ENCODE peak calls at places on chromosomes 6 and 20, in seven cellular contexts. One of them, this sample, is unnamed.

GRCh38 chr20:17390655-17391054 is 140.5 kb downstream of the BFSP1 start:
- DNase-seq in NB4: no peak
- DNase-seq in Calu3: no peak
- DNase-seq in GM13977: no peak
- DNase-seq in WERI-Rb-1: no peak
- DNase-seq in heart left ventricle: no peak
- DNase-seq in osteocyte: no peak
- DNase-seq in this sample: no peak

GRCh38 chr20:48478806-48479550 is 348.8 kb downstream of the PREX1 start:
- DNase-seq in NB4: no peak
- DNase-seq in Calu3: no peak
- DNase-seq in GM13977: no peak
- DNase-seq in WERI-Rb-1: no peak
- DNase-seq in heart left ventricle: no peak
- DNase-seq in osteocyte: no peak
- DNase-seq in this sample: no peak

GRCh38 chr6:35392773-35393672 is 50.7 kb downstream of the PPARD start:
- DNase-seq in NB4: no peak
- DNase-seq in Calu3: no peak
- DNase-seq in GM13977: no peak
- DNase-seq in WERI-Rb-1: no peak
- DNase-seq in heart left ventricle: no peak
- DNase-seq in osteocyte: no peak
- DNase-seq in this sample: no peak

GRCh38 chr20:43957392-43957791 is 42.7 kb downstream of the TOX2 start:
- DNase-seq in NB4: no peak
- DNase-seq in Calu3: no peak
- DNase-seq in GM13977: no peak
- DNase-seq in WERI-Rb-1: no peak
- DNase-seq in heart left ventricle: no peak
- DNase-seq in osteocyte: no peak
- DNase-seq in this sample: no peak

GRCh38 chr6:8589941-8590676 is 154.8 kb upstream of the SLC35B3 start:
- DNase-seq in NB4: peak; percentile 7
- DNase-seq in Calu3: no peak
- DNase-seq in GM13977: no peak
- DNase-seq in WERI-Rb-1: peak; percentile 29
- DNase-seq in heart left ventricle: no peak
- DNase-seq in osteocyte: no peak
- DNase-seq in this sample: no peak

GRCh38 chr6:20312581-20312980 is 89.1 kb upstream of the E2F3 start:
- DNase-seq in NB4: no peak
- DNase-seq in Calu3: no peak
- DNase-seq in GM13977: no peak
- DNase-seq in WERI-Rb-1: peak; percentile 99
- DNase-seq in heart left ventricle: no peak
- DNase-seq in osteocyte: no peak
- DNase-seq in this sample: no peak

GRCh38 chr6:109816452-109817374 is 125.6 kb downstream of the FIG4 start:
- DNase-seq in NB4: no peak
- DNase-seq in Calu3: no peak
- DNase-seq in GM13977: no peak
- DNase-seq in WERI-Rb-1: no peak
- DNase-seq in heart left ventricle: no peak
- DNase-seq in osteocyte: no peak
- DNase-seq in this sample: no peak

GRCh38 chr6:24855389-24856245 is 56.9 kb upstream of the ARMH2 start:
- DNase-seq in NB4: peak; percentile 83
- DNase-seq in Calu3: peak; percentile 81
- DNase-seq in GM13977: peak; percentile 75
- DNase-seq in WERI-Rb-1: peak; percentile 71
- DNase-seq in heart left ventricle: no peak
- DNase-seq in osteocyte: no peak
- DNase-seq in this sample: no peak

GRCh38 chr6:135075018-135075417 is 20.4 kb upstream of the HBS1L start:
- DNase-seq in NB4: no peak
- DNase-seq in Calu3: no peak
- DNase-seq in GM13977: no peak
- DNase-seq in WERI-Rb-1: no peak
- DNase-seq in heart left ventricle: no peak
- DNase-seq in osteocyte: no peak
- DNase-seq in this sample: no peak

GRCh38 chr6:39424831-39425230 is 102.3 kb upstream of the KCNK16 start:
- DNase-seq in NB4: no peak
- DNase-seq in Calu3: no peak
- DNase-seq in GM13977: no peak
- DNase-seq in WERI-Rb-1: no peak
- DNase-seq in heart left ventricle: no peak
- DNase-seq in osteocyte: peak; percentile 25
- DNase-seq in this sample: no peak

GRCh38 chr6:153207617-153208016 is 76.5 kb upstream of the RGS17 start:
- DNase-seq in NB4: no peak
- DNase-seq in Calu3: no peak
- DNase-seq in GM13977: no peak
- DNase-seq in WERI-Rb-1: no peak
- DNase-seq in heart left ventricle: no peak
- DNase-seq in osteocyte: no peak
- DNase-seq in this sample: no peak

GRCh38 chr6:41724638-41725501 is 10.5 kb downstream of the TFEB start:
- DNase-seq in NB4: no peak
- DNase-seq in Calu3: no peak
- DNase-seq in GM13977: no peak
- DNase-seq in WERI-Rb-1: no peak
- DNase-seq in heart left ventricle: no peak
- DNase-seq in osteocyte: no peak
- DNase-seq in this sample: no peak

GRCh38 chr6:41726876-41727275 is 8.5 kb downstream of the TFEB start:
- DNase-seq in NB4: no peak
- DNase-seq in Calu3: no peak
- DNase-seq in GM13977: no peak
- DNase-seq in WERI-Rb-1: no peak
- DNase-seq in heart left ventricle: peak; percentile 40
- DNase-seq in osteocyte: no peak
- DNase-seq in this sample: no peak

GRCh38 chr6:41723178-41723935 is 12.1 kb downstream of the TFEB start:
- DNase-seq in NB4: peak; percentile 99
- DNase-seq in Calu3: peak; percentile 84
- DNase-seq in GM13977: peak; percentile 86
- DNase-seq in WERI-Rb-1: peak; percentile 78
- DNase-seq in heart left ventricle: peak; percentile 91
- DNase-seq in osteocyte: no peak
- DNase-seq in this sample: no peak

GRCh38 chr6:41721396-41721795 is 14.0 kb downstream of the TFEB start:
- DNase-seq in NB4: no peak
- DNase-seq in Calu3: no peak
- DNase-seq in GM13977: no peak
- DNase-seq in WERI-Rb-1: no peak
- DNase-seq in heart left ventricle: peak; percentile 2
- DNase-seq in osteocyte: no peak
- DNase-seq in this sample: no peak

DNA sequence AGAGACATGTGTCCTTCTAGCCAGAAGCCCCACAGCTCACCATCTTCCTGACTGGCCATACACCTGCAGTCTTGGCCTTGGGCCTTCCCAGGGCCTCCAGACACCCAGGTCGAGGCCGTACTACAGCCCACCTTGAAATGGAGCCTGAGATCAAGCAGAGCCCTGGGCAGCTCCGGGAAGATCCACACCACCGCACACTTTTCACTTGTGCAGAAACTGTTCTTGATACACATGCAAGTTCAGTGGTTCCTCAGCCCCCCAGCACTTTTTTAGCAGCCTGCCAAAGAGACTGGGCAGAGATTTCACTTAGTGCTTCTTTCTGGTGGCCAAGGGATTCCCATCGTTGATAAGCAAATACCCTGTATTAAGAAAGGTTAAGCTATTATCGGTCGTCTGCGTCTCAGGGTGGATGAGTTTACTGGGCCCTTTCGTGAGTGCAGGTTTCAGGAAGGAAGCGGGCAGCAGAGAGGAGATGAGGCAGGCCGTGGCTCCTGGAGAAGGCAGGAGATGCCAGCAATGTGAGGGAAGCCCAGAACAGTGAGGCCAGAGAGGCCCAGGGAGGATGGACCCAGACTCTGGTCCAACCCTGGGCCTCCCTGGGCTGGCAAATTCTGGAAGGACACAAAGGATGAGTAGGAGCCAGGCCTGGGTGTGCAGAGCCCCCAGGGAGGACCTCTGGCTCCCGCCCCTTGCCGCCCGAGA is 11.3 kb downstream of the TFEB start:
- DNase-seq in NB4: peak; percentile 38
- DNase-seq in Calu3: no peak
- DNase-seq in GM13977: no peak
- DNase-seq in WERI-Rb-1: no peak
- DNase-seq in heart left ventricle: no peak
- DNase-seq in osteocyte: no peak
- DNase-seq in this sample: no peak
- TF ChIP-seq CTCF in NB4: no peak
- TF ChIP-seq CTCF in Calu3: no peak
- TF ChIP-seq CTCF in GM13977: no peak
- TF ChIP-seq CTCF in WERI-Rb-1: no peak
- TF ChIP-seq CTCF in heart left ventricle: no peak
- TF ChIP-seq CTCF in osteocyte: no peak
- TF ChIP-seq CTCF in this sample: no peak

GRCh38 chr6:10402648-10403311 is 12.1 kb downstream of the TFAP2A start:
- DNase-seq in NB4: peak; percentile 94
- DNase-seq in Calu3: no peak
- DNase-seq in GM13977: no peak
- DNase-seq in WERI-Rb-1: no peak
- DNase-seq in heart left ventricle: no peak
- DNase-seq in osteocyte: no peak
- DNase-seq in this sample: no peak

GRCh38 chr6:10403385-10404106 is 11.3 kb downstream of the TFAP2A start:
- DNase-seq in NB4: no peak
- DNase-seq in Calu3: peak; percentile 47
- DNase-seq in GM13977: no peak
- DNase-seq in WERI-Rb-1: no peak
- DNase-seq in heart left ventricle: no peak
- DNase-seq in osteocyte: no peak
- DNase-seq in this sample: no peak

GRCh38 chr6:10404799-10405524 is 9.9 kb downstream of the TFAP2A start:
- DNase-seq in NB4: no peak
- DNase-seq in Calu3: peak; percentile 11
- DNase-seq in GM13977: no peak
- DNase-seq in WERI-Rb-1: no peak
- DNase-seq in heart left ventricle: peak; percentile 60
- DNase-seq in osteocyte: no peak
- DNase-seq in this sample: no peak

GRCh38 chr6:10406556-10406955 is 8.3 kb downstream of the TFAP2A start:
- DNase-seq in NB4: no peak
- DNase-seq in Calu3: no peak
- DNase-seq in GM13977: no peak
- DNase-seq in WERI-Rb-1: no peak
- DNase-seq in heart left ventricle: no peak
- DNase-seq in osteocyte: no peak
- DNase-seq in this sample: no peak

DNA sequence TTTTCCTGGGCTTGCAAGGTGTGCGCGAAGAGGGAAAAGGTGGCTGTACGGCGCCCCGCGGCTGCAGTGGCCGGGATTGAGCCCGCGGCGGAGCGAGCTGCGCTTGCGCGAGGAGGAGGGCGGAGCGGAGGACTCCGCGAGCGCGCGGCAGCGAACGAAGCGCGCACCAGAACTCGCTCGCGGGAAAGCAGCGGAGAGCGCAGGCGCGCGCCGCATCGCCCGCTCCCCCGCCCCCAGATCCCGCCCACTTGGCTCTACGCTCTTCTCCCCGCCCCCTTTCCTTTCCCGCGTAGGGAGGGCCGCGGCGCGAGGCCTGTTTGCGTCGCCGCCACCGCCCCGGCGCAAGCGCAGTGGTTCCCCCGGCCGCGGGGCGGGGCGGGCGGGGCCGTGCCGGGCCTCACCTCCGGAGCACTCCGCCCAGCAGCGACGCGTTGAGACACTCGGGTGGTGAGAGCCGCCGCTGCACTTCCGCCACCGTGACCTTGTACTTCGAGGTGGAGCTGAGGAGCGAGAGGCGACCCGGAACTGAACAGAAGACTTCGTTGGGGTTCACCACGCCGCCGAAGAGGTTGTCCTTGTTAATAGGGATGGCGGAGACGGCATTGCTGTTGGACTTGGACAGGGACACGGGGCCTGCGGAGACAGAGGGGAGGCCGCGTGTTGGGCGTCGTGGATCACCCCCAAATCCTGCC is 10.6 kb downstream of the TFAP2A start:
- DNase-seq in NB4: peak; percentile 99
- DNase-seq in Calu3: peak; percentile 93
- DNase-seq in GM13977: peak; percentile 99
- DNase-seq in WERI-Rb-1: peak; percentile 100
- DNase-seq in heart left ventricle: peak; percentile 91
- DNase-seq in osteocyte: peak; percentile 99
- DNase-seq in this sample: peak; percentile 97
- TF ChIP-seq CTCF in NB4: peak; percentile 26
- TF ChIP-seq CTCF in Calu3: no peak
- TF ChIP-seq CTCF in GM13977: peak; percentile 69
- TF ChIP-seq CTCF in WERI-Rb-1: peak; percentile 90
- TF ChIP-seq CTCF in heart left ventricle: no peak
- TF ChIP-seq CTCF in osteocyte: peak; percentile 62
- TF ChIP-seq CTCF in this sample: peak; percentile 46

GRCh38 chr6:66664112-66664511 is 957.1 kb upstream of the EYS start:
- DNase-seq in NB4: no peak
- DNase-seq in Calu3: no peak
- DNase-seq in GM13977: no peak
- DNase-seq in WERI-Rb-1: no peak
- DNase-seq in heart left ventricle: no peak
- DNase-seq in osteocyte: no peak
- DNase-seq in this sample: no peak

GRCh38 chr6:66663127-66663526 is 956.1 kb upstream of the EYS start:
- DNase-seq in NB4: no peak
- DNase-seq in Calu3: no peak
- DNase-seq in GM13977: no peak
- DNase-seq in WERI-Rb-1: no peak
- DNase-seq in heart left ventricle: no peak
- DNase-seq in osteocyte: no peak
- DNase-seq in this sample: no peak

GRCh38 chr6:66662721-66663120 is 955.7 kb upstream of the EYS start:
- DNase-seq in NB4: no peak
- DNase-seq in Calu3: no peak
- DNase-seq in GM13977: no peak
- DNase-seq in WERI-Rb-1: no peak
- DNase-seq in heart left ventricle: no peak
- DNase-seq in osteocyte: no peak
- DNase-seq in this sample: no peak

GRCh38 chr6:66662196-66662595 is 955.2 kb upstream of the EYS start:
- DNase-seq in NB4: peak; percentile 25
- DNase-seq in Calu3: no peak
- DNase-seq in GM13977: no peak
- DNase-seq in WERI-Rb-1: no peak
- DNase-seq in heart left ventricle: no peak
- DNase-seq in osteocyte: no peak
- DNase-seq in this sample: no peak
- TF ChIP-seq CTCF in NB4: peak; percentile 35
- TF ChIP-seq CTCF in Calu3: no peak
- TF ChIP-seq CTCF in GM13977: peak; percentile 5
- TF ChIP-seq CTCF in WERI-Rb-1: no peak
- TF ChIP-seq CTCF in heart left ventricle: no peak
- TF ChIP-seq CTCF in osteocyte: peak; percentile 73
- TF ChIP-seq CTCF in this sample: peak; percentile 83

DNA sequence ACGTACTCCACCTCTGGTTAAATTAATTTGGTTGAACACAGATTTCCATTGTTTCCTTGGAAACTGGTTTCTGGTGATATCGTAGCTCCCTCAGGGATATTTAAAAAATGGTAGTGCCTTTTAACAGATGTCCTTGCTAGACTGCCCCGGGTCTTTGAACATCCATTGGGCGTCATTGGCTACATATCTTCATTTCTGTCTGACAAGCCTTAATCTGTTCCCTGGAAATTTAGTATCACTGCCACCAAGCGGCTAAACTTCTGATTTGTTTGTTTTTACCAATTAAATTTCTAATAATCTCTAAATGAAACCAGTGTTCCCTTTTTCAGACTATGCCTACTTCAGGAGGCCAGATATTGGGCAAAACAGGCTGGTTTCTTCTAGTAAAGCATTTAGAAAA is 249.3 kb downstream of the ZFAND3 start:
- DNase-seq in NB4: no peak
- DNase-seq in Calu3: no peak
- DNase-seq in GM13977: no peak
- DNase-seq in WERI-Rb-1: no peak
- DNase-seq in heart left ventricle: no peak
- DNase-seq in osteocyte: no peak
- DNase-seq in this sample: no peak
- TF ChIP-seq CTCF in NB4: no peak
- TF ChIP-seq CTCF in Calu3: no peak
- TF ChIP-seq CTCF in GM13977: peak; percentile 11
- TF ChIP-seq CTCF in WERI-Rb-1: no peak
- TF ChIP-seq CTCF in heart left ventricle: no peak
- TF ChIP-seq CTCF in osteocyte: no peak
- TF ChIP-seq CTCF in this sample: no peak

This sample was measured in type B pancreatic cell.